ENCODE peak calls at places on chromosomes 2 and 18, in six cellular contexts. M is AG09309, P is mammary epithelial cell, D is cardiac fibroblast, Q is colonic mucosa, B is stomach. R is an unnamed sample.

GRCh38 chr2:20676353-20677215 is 9.6 kb downstream of the GDF7 start:
- DNase-seq in M (no peak), B (no peak), D (no peak), Q (no peak), P (no peak), R (no peak)

GRCh38 chr2:179860255-179861026 is 971 bp downstream of the ZNF385B start:
- DNase-seq in B (no peak), Q (no peak), D (no peak), M (no peak), P (no peak), R (no peak)

GRCh38 chr18:52392160-52392559 is 52.2 kb downstream of the DCC start:
- DNase-seq in M (no peak), P (no peak), B (no peak), Q (no peak), D (no peak), R (peak)

GRCh38 chr2:9594361-9595063 is 36.3 kb downstream of the YWHAQ start:
- DNase-seq in D (peak), P (peak), M (peak), B (no peak), Q (no peak), R (peak)

GRCh38 chr2:155846249-155846648 is 486.3 kb downstream of the NR4A2 start:
- DNase-seq in P (peak), Q (no peak), M (no peak), D (no peak), B (no peak), R (no peak)

GRCh38 chr2:47402555-47402804 is 476 bp upstream of the MSH2 start:
- DNase-seq in D (peak), M (no peak), P (no peak), B (no peak), Q (no peak), R (peak)

GRCh38 chr2:196558506-196558905 is 81.0 kb upstream of the CCDC150 start:
- DNase-seq in D (no peak), M (no peak), B (no peak), Q (no peak), P (no peak), R (no peak)

GRCh38 chr2:3189076-3189591 is 188.5 kb downstream of the EIPR1 start:
- DNase-seq in D (no peak), P (peak), Q (no peak), B (no peak), M (no peak), R (no peak)

GRCh38 chr2:186503827-186504606 is 18.0 kb downstream of the ZC3H15 start:
- DNase-seq in M (no peak), B (no peak), D (peak), Q (no peak), P (peak), R (peak)

GRCh38 chr2:81767173-81767720 is 1462.7 kb upstream of the LRRTM1 start:
- DNase-seq in P (no peak), B (no peak), M (no peak), D (no peak), Q (no peak), R (peak)

GRCh38 chr2:122660786-122661634 is 905.6 kb downstream of the TSN start:
- DNase-seq in P (peak), Q (no peak), B (no peak), M (no peak), D (peak), R (no peak)

GRCh38 chr2:131104487-131105155 is 515 bp upstream of the PLEKHB2 start:
- DNase-seq in M (no peak), Q (peak), P (peak), D (peak), B (peak), R (peak)

GRCh38 chr2:121664086-121664485 is 14.8 kb upstream of the CLASP1 start:
- DNase-seq in B (no peak), Q (no peak), P (peak), D (no peak), M (no peak), R (no peak)

GRCh38 chr2:130987519-130988425 is 105.5 kb downstream of the FAM168B start:
- DNase-seq in B (no peak), Q (no peak), M (no peak), P (no peak), D (no peak), R (no peak)

GRCh38 chr2:237818066-237818473 is 19.5 kb downstream of the RBM44 start:
- DNase-seq in Q (no peak), M (peak), P (peak), D (peak), B (no peak), R (peak)

DNA sequence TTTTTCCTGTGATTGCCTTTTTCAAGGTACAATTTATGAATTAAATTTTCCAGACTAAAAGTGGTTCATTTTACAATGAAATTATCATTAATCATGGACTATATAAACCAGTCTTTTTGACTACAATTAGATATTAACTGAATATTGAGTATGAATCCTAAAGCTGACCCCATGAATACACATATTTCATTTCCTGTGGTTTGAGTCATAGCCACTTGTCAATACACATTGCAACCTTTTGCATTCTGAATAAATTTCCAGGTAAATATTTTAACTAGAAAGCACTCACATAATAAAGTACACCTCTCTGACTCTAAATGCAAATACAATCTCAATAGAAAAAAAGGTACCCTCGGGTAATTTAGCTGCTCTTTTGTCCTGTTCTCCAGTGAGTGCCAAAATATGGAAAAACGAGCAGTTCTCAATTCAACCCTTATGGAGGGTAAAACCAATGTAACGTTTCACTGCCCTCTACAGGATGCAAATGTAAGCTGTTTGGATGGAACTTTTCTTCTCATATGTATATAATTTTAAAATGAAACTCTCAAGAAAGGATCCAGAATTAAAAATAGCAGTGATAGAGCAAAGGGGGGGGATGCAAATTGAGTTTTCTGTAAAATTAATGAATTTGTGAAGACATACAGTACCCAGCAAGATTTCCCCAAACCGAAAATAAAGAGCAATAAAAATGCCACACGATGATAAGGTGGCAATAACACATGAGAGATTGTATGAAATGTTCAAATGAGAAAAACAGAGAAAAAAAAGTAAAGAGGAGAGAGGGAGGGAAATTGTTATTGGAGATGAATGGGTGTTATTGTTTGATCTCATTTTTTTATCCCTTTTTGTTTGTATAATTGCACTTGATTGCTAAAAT is 1795.7 kb upstream of the PIK3C3 start:
- DNase-seq in Q (no peak), P (peak), B (no peak), M (no peak), D (peak), R (peak)
- H3K4me3 ChIP-seq in Q (no peak), P (no peak), B (no peak), M (no peak), D (no peak), R (no peak)

GRCh38 chr2:105795575-105795934 is 50.8 kb downstream of the NCK2 start:
- DNase-seq in P (no peak), B (no peak), M (no peak), Q (no peak), D (no peak), R (no peak)

GRCh38 chr2:105796791-105797190 is 52.1 kb downstream of the NCK2 start:
- DNase-seq in B (no peak), D (no peak), P (peak), M (no peak), Q (no peak), R (peak)

GRCh38 chr2:105798595-105798994 is 53.9 kb downstream of the NCK2 start:
- DNase-seq in M (no peak), D (no peak), B (no peak), P (no peak), Q (no peak), R (no peak)

GRCh38 chr2:105796131-105796638 is 51.5 kb downstream of the NCK2 start:
- DNase-seq in D (no peak), M (no peak), B (no peak), Q (no peak), P (no peak), R (no peak)

DNA sequence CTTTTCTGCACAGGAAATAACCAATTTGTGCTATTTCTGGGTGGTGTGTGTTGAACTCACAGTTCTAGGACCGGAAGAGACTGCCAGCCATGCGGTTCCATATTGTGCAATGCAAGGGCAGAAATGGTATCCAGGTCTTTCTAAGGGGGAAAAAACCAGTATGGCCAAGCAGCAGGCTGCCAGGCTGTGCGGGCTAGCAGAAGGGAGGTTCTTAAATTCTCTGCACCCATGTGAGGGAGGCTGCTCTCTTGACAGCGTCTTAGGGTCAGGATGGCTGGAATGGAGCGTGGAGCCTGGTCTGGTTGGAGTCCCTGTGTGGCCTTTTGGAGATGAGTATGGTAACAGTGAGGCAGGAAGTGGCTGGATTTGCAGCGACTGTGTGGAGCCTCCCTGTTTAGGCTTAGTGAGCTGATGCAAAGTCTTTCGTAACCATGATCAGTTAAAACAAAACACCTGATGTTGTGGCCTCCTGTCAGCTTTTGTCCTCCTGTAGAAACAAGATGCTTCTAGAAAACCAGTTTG is 52.6 kb downstream of the NCK2 start:
- DNase-seq in B (no peak), D (peak), M (no peak), Q (no peak), P (peak), R (peak)
- H3K4me3 ChIP-seq in B (no peak), D (no peak), M (no peak), Q (no peak), P (no peak), R (no peak)

DNA sequence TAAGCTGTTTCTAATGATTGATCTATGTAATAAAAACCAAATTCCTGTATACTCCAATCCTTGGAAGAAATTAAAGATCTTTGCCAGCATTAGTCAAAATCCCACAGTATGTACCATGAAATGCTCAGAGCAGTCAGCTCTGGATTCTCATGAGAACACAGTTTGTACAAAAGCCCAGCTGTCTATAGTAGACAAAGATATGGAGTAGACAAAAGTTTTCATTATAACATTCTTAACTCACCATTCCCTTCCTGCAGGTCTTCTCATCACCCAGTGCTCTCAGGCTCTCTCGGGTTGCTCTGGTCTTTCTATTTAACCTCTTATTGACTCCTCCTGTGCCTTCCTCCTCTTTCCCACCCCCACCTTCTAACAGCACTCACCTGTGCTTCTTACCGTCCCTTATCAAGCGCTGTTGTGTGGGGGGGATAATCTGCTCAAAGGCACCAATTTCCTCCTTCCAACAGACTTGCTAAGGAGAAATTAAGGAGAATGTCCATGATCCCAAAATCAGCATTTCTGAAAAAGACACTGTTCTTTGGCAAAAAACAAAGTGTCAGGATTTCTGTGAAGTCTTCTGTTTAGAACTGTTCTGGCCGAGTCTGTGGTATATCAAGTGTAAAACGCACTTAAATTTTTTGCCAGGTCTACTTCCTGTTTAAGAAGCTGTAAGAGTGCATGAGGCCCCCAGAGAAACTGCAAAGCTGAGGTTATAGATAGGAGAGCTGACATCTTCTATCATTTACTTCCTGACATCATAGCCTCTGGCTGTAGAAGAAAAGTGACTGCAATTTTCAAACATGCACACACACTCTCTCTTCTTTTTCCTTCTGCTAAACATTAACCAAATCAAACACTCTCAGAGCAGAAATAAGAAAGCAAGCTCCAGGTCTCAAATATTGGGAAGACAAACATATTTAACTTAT is 144.1 kb downstream of the EVA1A start:
- DNase-seq in M (no peak), D (no peak), P (no peak), B (no peak), Q (no peak), R (no peak)
- H3K4me3 ChIP-seq in M (no peak), D (no peak), P (no peak), B (no peak), Q (no peak), R (no peak)

DNA sequence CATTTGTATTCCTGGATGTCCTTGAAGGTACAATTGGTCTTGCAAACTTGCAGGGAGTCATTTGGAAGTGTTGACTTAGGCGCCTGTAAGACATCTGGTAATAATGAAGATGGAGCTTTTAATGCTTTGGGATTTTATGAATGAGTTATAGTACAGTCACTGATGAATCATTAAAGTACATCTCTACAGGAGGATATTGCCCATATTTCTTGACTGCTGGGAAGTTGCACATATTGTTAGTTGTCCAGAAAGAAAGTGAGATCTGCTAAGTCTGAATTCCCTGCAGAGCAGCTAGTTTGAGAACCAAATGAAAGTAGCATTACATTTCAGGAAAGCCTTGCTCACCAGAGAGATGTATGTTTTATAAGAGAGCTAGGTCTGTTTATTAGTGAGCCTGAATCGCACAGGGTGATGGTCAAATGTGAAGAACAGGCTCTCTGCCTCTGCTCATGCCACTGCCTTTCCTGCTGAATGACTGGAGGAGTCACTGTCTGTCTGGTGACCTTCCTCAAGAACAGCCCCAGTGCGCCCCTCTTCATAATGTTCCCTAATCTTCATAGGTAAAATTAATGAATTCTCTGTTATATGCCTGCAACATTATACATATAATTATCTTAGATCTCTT is 138.9 kb upstream of the KLHL14 start:
- DNase-seq in D (no peak), B (no peak), Q (no peak), M (peak), P (peak), R (peak)
- H3K4me3 ChIP-seq in D (no peak), B (no peak), Q (no peak), M (no peak), P (no peak), R (no peak)

GRCh38 chr2:138501427-138502252 is at the start of gene SPOPL:
- DNase-seq in D (peak), M (peak), Q (peak), P (peak), B (peak), R (peak)
- H3K4me3 ChIP-seq in D (peak), M (peak), Q (peak), P (peak), B (peak), R (peak)

DNA sequence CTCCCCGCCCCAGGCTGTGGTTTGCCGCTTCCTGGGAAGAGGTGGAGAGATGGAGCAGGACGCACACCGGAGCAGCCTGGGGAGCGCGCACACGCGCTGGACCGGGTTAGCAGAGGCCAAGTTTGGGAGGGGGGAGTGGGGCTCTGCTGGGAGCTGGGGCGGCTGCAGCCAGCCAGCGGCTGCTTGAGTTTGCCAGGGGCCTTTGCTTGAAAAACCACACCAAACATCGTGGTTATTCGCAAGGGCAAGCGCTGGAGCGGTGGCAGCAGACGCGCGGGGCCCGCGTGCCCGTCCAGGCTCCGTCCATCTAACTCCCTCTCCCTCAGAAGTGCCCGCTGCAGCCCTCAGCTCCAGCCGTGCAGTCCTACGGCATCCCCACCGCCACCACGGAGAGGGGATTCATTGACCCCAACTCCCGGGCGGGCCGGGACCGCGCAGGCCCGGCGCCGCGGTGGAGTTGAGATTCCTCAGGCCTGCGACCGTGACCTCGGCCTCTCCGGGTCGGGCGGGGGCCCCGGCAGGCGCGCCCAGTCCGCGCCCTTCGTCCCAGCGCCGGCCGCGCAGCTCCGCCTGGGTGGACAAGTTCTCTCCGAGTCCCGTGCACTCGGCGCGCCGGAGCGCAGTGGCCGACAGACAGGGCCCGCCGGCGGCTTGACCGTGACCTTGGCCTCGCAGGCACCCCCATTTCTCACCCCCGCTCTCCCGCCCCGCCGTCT is 4.5 kb downstream of the PTGR3 start:
- DNase-seq in B (no peak), M (no peak), Q (peak), D (peak), P (no peak), R (no peak)
- H3K4me3 ChIP-seq in B (peak), M (peak), Q (peak), D (peak), P (peak), R (peak)

GRCh38 chr18:25313274-25313673 is 38.7 kb downstream of the ZNF521 start:
- DNase-seq in M (no peak), Q (no peak), B (no peak), D (no peak), P (no peak), R (no peak)
- H3K4me3 ChIP-seq in M (no peak), Q (no peak), B (no peak), D (no peak), P (no peak), R (no peak)

GRCh38 chr18:22933206-22933957 is at the start of gene RBBP8:
- DNase-seq in Q (peak), M (no peak), B (peak), D (peak), P (peak), R (peak)

GRCh38 chr18:22933958-22934423 is 863 bp downstream of the RBBP8 start:
- DNase-seq in Q (no peak), M (no peak), P (no peak), B (no peak), D (no peak), R (no peak)

GRCh38 chr18:22935431-22935830 is 2.3 kb downstream of the RBBP8 start:
- DNase-seq in D (peak), Q (no peak), M (no peak), B (no peak), P (peak), R (no peak)

GRCh38 chr18:22934789-22935188 is 1.7 kb downstream of the RBBP8 start:
- DNase-seq in D (no peak), M (no peak), Q (no peak), B (no peak), P (no peak), R (no peak)

DNA sequence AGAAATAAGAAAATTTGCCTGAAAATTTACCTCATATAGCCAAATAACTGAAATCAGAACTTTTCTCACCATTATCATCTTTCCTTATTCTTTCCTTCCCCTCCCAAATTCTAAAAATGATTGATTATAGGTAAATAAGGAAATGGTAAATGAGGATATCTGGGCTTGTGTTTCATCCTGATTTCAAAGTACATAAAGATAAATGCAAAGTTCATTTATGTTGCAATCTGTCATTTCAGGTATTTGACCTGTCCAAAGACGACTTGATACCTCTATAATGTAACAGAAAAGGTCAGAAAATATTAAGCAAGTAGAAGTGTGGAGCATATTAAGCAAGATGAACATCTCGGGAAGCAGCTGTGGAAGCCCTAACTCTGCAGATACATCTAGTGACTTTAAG is 3.4 kb downstream of the RBBP8 start:
- DNase-seq in P (no peak), Q (no peak), B (no peak), M (no peak), D (no peak), R (no peak)
- H3K4me3 ChIP-seq in P (no peak), Q (no peak), B (no peak), M (no peak), D (no peak), R (no peak)

GRCh38 chr2:223467194-223467593 is 135.0 kb downstream of the SCG2 start:
- DNase-seq in B (no peak), D (no peak), Q (no peak), M (no peak), P (no peak), R (no peak)
- H3K4me3 ChIP-seq in B (no peak), D (no peak), Q (no peak), M (no peak), P (no peak), R (no peak)

GRCh38 chr2:218961229-218961628 is 1.8 kb downstream of the CDK5R2 start:
- DNase-seq in Q (no peak), B (no peak), D (no peak), M (no peak), P (no peak), R (no peak)
- H3K4me3 ChIP-seq in Q (no peak), B (no peak), D (no peak), M (no peak), P (no peak), R (no peak)